ENCODE peak calls at places on chromosomes 6 and 20, in four cellular contexts. B is H9, Z is PC-3, C is GM23248. Q is an unnamed sample. For H4K20me1, the result is how much of the 10 kb centered on the place peaks cover.

GRCh38 chr20:13765299-13765698 is 19.4 kb downstream of the ESF1 start:
- DNase-seq in Z (no peak), C (no peak), B (no peak), Q (peak)

GRCh38 chr20:63290677-63291472 is 2.1 kb upstream of the COL20A1 start:
- DNase-seq in B (peak), Z (peak), C (peak), Q (peak)

GRCh38 chr6:106520711-106521367 is 108.5 kb downstream of the RTN4IP1 start:
- DNase-seq in Z (no peak), B (no peak), C (no peak), Q (no peak)

GRCh38 chr20:20477444-20478041 is 109.6 kb downstream of the INSM1 start:
- DNase-seq in B (no peak), Z (no peak), C (no peak), Q (no peak)

GRCh38 chr6:31116661-31117385 is 2.2 kb downstream of the PSORS1C1 start:
- DNase-seq in Z (no peak), C (peak), B (no peak), Q (no peak)

GRCh38 chr6:26094036-26094435 is 6.8 kb downstream of the HFE start:
- DNase-seq in B (no peak), C (no peak), Z (no peak), Q (no peak)

GRCh38 chr6:133594551-133594950 is 294.4 kb upstream of the TCF21 start:
- DNase-seq in C (peak), B (no peak), Z (peak), Q (no peak)

GRCh38 chr6:17361013-17361412 is 32.4 kb upstream of the CAP2 start:
- DNase-seq in C (no peak), B (no peak), Z (peak), Q (no peak)

GRCh38 chr20:24693466-24694156 is 224.2 kb downstream of the SYNDIG1 start:
- DNase-seq in B (peak), C (no peak), Z (no peak), Q (no peak)

GRCh38 chr20:33267691-33268090 is 15.3 kb upstream of the BPIFB1 start:
- DNase-seq in C (no peak), B (no peak), Z (no peak), Q (no peak)

GRCh38 chr6:137738197-137738596 is 128.9 kb upstream of the TNFAIP3 start:
- DNase-seq in Z (no peak), B (no peak), C (peak), Q (peak)

DNA sequence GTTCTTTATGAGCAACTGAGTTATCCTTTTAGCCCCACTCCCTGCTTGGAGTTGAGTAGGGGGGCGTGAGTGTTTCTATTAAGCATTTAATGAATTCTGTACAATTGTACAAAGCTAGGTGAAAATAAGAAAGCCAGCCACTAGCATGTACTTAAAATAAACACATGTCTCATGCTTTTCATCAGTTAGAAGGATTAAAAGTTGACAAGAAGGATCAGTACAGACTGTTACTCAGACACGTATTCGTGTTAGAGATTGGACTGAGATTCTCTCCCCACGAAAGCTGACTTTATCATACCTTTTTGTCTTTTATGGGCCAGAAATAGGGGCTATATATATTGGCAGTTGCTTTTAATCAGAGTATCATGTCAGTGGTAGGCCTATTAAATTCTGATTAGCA is 1.7 kb downstream of the HSF2 start:
- DNase-seq in C (no peak), B (no peak), Z (no peak), Q (no peak)
- H3K9ac ChIP-seq in C (peak), B (no peak), Z (no peak), Q (no peak)

DNA sequence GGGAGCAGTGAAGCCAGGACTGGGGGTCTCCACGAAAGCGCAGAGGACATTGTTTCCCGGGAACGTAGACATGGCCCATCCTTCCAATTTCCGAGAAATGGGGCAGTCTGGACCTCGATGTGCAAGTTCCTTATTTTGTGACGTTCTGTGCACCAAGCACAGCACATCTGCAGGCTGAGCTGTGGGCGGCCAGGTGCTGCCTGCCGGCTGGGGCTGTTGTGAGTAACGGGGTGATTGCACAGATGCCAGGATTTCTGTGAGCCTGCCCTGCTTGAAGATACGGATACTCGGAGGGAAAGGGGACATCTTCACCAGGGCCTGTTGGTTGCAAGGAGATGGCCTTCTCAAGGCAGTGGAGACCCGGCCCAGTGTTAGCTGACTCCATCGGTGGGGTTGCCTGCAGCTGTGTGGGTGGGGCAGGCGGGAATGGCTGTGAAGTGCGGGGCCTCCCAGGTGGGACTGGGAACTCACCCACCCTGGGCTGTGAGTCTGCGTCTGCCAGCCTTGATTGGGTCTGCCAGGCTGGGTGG is 27.6 kb downstream of the CDH4 start:
- DNase-seq in B (no peak), Z (no peak), C (no peak), Q (no peak)
- H4K20me1 ChIP-seq in B (under half), Z (under half), C (under half), Q (under half)

DNA sequence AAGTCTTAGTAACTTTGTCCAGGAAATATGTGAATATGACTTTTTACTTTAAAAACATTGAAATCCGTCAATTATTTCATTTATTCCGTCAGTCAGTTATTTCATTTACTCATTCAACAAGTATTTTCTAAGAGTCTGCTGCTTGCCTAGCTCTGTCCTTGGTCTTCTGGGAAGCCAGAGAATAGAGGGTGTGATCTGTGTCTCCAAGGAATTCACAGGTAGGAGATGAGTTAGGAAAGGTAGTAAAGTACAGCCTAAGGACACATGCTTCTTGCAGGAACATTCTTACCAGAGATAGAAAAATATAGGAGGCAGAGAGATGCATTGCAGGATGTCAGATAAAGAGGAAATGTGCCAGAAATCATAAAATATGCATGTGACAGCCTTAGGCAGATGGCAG is 3.4 kb downstream of the SH3BGRL2 start:
- DNase-seq in B (no peak), Z (no peak), C (no peak), Q (no peak)
- H3K9ac ChIP-seq in B (no peak), Z (no peak), C (no peak), Q (no peak)

DNA sequence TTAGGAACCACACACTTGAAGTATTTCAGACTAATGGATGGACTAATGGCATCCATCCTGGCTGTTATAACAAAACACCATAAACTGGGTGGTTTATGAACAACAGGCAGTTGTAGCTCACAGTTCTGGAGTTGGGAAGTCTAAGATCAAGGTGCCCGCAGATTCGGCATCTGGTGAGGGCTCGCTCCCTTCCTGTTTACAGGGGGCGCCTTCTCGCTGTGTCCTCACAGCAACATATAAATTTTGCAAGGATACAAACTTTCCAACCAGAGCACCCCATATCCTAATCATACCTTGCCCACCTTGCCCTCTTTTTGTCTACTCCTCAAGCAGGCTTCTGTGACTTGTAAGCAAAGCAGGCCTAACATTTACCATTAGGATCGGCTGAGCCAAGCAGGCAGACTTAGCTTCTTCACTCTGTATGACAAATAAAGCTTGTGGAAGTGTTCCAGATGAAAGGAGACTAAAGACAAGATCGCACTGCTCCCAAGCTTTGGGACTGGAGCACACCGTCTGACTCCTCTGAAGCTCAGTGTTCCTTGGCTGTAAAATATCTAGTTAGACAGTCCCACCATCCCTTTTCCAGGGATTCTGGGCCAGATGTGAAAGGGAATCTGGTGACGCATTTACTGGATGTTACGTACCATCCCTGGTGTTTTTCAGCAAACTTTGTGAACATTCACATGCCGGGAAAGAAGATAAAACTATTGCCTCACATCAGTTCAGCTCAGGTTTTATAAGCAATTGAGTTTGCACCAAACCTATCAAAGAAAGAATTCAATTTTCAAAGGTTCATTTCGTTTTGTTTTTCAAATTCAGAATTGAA is 34.8 kb downstream of the GFOD1 start:
- DNase-seq in Z (no peak), C (no peak), B (no peak), Q (no peak)
- H4K20me1 ChIP-seq in Z (under half), C (under half), B (under half), Q (under half)

DNA sequence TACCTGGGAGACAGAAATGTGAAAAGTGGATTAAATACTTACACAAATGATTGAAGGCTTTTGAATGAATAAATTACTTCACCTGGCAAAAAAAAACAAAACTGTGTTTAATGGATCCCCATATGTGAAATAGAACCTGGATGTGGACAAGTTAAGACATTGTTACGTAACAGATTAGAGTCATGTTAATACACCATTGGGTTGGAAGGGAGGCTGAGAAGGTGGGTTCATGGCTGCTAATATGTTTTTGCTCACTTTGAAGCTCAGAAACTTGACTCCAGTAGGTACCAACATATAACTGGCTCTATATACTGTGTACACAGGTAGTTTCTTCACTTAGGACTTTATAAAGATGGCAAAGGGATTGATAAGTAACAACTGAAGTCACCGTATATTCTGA is 21.4 kb upstream of the TENT5A start:
- DNase-seq in B (no peak), C (no peak), Z (no peak), Q (no peak)
- H3K9ac ChIP-seq in B (no peak), C (no peak), Z (no peak), Q (no peak)

DNA sequence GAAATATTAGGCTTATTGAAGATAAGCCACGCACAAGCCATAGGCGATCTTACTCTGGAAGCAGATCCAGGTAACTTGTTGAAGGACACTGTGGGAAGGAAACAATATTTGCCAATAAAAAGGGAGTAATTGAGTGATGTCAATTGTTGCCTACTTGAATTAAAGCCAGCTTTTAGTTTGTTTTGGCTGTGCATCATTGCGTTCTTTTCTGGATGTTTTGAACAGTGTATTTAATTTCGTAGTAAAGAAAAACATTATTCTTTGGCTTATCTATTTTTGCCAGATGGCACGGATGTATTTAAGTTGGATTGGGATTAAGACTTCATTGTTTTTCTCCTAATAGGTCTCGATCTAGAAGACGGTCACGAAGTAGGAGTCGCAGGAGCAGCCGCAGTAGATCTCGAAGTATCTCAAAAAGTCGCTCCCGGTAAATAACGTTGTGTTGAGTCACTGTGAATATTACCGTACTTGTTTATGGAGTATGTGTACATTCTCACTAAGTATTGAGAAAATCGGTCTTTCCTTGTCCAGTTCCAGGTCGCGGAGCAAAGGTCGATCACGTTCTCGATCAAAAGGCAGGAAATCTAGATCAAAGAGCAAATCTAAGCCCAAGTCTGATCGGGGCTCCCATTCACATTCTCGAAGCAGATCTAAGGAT is 2.6 kb downstream of the SRSF6 start:
- DNase-seq in B (no peak), Z (no peak), C (no peak), Q (no peak)
- H4K20me1 ChIP-seq in B (under half), Z (half or more), C (under half), Q (under half)

GRCh38 chr20:37449276-37449675 is 71.8 kb upstream of the NNAT start:
- DNase-seq in Z (no peak), B (no peak), C (no peak), Q (no peak)

GRCh38 chr20:37452236-37452635 is 68.8 kb upstream of the NNAT start:
- DNase-seq in B (no peak), Z (no peak), C (no peak), Q (no peak)

GRCh38 chr20:37447688-37448087 is 73.4 kb upstream of the NNAT start:
- DNase-seq in Z (no peak), C (no peak), B (no peak), Q (no peak)

GRCh38 chr20:37451616-37452015 is 69.4 kb upstream of the NNAT start:
- DNase-seq in Z (no peak), C (no peak), B (no peak), Q (no peak)

GRCh38 chr20:37450344-37450743 is 70.7 kb upstream of the NNAT start:
- DNase-seq in Z (no peak), C (no peak), B (no peak), Q (no peak)
- H3K9ac ChIP-seq in Z (no peak), C (no peak), B (no peak), Q (no peak)

Q was measured in mammary epithelial cell.